ENCODE peak calls at places on chromosomes 12 and 14, in six cellular contexts. U is right atrium auricular region; B is naive thymus-derived CD4-positive, alpha-beta T cell; N is lung; P is H9; J is sigmoid colon. Y is an unnamed sample.

GRCh38 chr14:29236848-29237247 is 470.3 kb downstream of the FOXG1 start:
- DNase-seq in U (no peak), B (no peak), N (no peak), P (no peak), J (no peak), Y (no peak)

GRCh38 chr14:90626550-90626949 is 189.7 kb downstream of the TTC7B start:
- DNase-seq in U (no peak), B (no peak), N (no peak), P (no peak), J (peak), Y (no peak)

GRCh38 chr14:63375772-63376171 is 57.0 kb upstream of the GPHB5 start:
- DNase-seq in U (no peak), B (no peak), N (no peak), P (no peak), J (no peak), Y (no peak)

GRCh38 chr14:89669209-89669608 is 252.2 kb upstream of the FOXN3 start:
- DNase-seq in U (no peak), B (no peak), N (no peak), P (no peak), J (no peak), Y (no peak)

GRCh38 chr14:61145903-61146411 is 135.2 kb downstream of the TMEM30B start:
- DNase-seq in U (no peak), B (no peak), N (peak), P (no peak), J (no peak), Y (no peak)

GRCh38 chr12:2190896-2191533 is 138.2 kb downstream of the CACNA1C start:
- DNase-seq in U (no peak), B (no peak), N (no peak), P (no peak), J (peak), Y (no peak)

GRCh38 chr12:43760396-43760795 is 1.6 kb downstream of the IRAK4 start:
- DNase-seq in U (no peak), B (no peak), N (no peak), P (no peak), J (no peak), Y (no peak)

GRCh38 chr14:69657961-69658360 is 46.6 kb downstream of the SUSD6 start:
- DNase-seq in U (no peak), B (no peak), N (peak), P (peak), J (no peak), Y (no peak)

GRCh38 chr12:51883998-51884675 is 3.8 kb upstream of the ANKRD33 start:
- DNase-seq in U (no peak), B (no peak), N (no peak), P (no peak), J (no peak), Y (no peak)

DNA sequence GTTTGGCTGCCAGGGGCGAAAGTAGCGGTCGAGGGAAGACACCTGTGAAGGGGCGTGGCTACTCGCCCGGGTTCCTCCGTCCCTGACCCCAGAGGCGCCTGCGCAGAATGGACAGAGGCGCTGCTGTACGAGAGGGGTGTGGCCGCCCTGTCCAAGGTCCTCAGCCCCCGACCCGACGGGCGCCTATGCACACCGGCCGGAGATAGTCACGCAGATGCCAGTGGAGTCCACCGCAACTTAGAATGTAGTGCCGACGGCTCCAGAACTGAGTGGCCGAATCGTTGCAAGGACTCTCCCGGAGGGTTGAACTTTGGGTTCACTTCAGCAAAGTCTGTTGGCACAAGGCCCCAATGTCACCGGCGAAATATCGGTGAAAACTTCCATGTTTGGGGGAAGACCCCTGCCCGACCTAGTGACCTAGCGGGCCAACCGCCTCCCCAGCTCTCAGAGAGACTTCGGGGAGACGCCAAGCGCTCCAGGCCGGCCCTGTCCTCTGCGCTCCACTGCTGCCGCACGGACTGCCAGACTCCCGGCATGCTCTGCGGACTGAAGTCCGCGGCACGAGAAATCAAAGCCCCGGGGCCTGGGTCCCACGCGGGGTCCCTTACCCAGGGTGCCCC is 539 bp upstream of the RNU6-7 start:
- DNase-seq in U (peak), B (peak), N (peak), P (peak), J (peak), Y (peak)
- H3K27ac ChIP-seq in U (peak), B (peak), N (peak), P (no peak), J (peak), Y (no peak)

DNA sequence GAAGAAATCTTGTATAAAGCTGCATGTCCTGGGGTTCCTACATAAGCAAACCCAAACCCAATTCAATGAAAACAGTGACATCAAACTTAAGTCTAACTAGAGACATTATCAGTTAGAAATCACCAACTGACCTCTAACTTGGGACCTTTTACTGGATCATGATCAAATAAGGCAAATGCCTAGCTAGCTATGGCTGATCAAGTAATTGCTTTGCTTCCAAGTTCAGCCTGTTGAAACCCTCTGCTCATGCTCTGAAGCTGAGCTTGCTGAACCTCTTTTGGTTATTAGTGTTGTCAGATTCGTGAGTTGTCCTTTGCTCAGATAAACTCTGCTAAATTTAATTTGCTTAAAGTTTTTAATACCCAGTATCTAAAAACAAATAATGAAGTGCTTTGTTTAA is 28.9 kb downstream of the ZDHHC17 start:
- DNase-seq in U (no peak), B (no peak), N (no peak), P (no peak), J (no peak), Y (no peak)
- H3K27ac ChIP-seq in U (no peak), B (no peak), N (no peak), P (no peak), J (no peak), Y (no peak)

DNA sequence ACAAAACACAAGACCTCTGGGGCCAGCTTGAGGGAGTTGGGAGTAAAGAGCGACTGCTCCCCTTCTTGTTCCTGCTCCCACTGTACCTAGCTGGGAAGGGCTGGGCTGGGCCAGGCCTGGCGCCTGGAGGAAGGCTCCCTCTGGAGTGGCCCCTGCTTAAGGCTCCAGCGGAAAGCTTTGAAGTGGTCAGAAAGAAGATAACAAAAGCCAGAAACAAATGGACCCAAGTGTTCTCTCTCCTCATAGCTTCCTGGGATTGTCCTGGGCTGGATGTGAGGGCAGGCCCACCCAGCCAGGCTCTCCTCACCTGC is 25.3 kb downstream of the PRPF40B start:
- DNase-seq in U (no peak), B (no peak), N (no peak), P (no peak), J (no peak), Y (no peak)
- H3K27ac ChIP-seq in U (peak), B (no peak), N (peak), P (no peak), J (no peak), Y (no peak)

GRCh38 chr12:118020036-118020435 is 3.5 kb downstream of the RFC5 start:
- DNase-seq in U (no peak), B (no peak), N (no peak), P (no peak), J (no peak), Y (no peak)

GRCh38 chr12:118022728-118023109 is 6.2 kb downstream of the RFC5 start:
- DNase-seq in U (no peak), B (no peak), N (no peak), P (no peak), J (no peak), Y (no peak)

GRCh38 chr12:118017926-118018325 is 1.4 kb downstream of the RFC5 start:
- DNase-seq in U (no peak), B (no peak), N (no peak), P (no peak), J (no peak), Y (no peak)

GRCh38 chr12:118025168-118025567 is 8.7 kb downstream of the RFC5 start:
- DNase-seq in U (no peak), B (no peak), N (no peak), P (no peak), J (no peak), Y (no peak)

GRCh38 chr12:118023461-118023860 is 7.0 kb downstream of the RFC5 start:
- DNase-seq in U (no peak), B (no peak), N (no peak), P (no peak), J (no peak), Y (no peak)
- H3K27ac ChIP-seq in U (no peak), B (no peak), N (no peak), P (no peak), J (no peak), Y (no peak)

GRCh38 chr12:53231859-53232640 is at the start of gene RARG:
- DNase-seq in U (peak), B (no peak), N (peak), P (peak), J (peak), Y (peak)
- H3K27ac ChIP-seq in U (peak), B (peak), N (peak), P (no peak), J (peak), Y (no peak)

DNA sequence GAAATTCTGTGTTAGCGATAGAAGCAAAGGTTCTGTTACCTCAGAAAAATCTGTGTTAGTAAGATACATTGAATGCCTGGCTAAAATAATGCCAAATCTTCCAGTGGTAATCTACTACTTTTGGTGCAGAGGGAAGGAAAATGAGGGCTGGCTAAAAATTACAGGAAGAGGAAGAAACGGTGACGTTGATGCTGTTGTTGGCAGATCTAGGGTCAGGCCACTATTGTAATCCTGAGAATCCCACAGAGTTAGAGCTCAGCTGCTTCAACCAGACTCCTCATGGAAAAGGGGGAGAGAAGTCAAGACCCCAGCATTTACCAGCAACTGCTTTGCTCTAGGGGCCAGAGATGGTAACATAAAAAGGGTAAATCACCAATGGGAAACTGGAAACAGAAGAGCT is 145.1 kb downstream of the PPM1H start:
- DNase-seq in U (no peak), B (no peak), N (no peak), P (no peak), J (no peak), Y (no peak)
- H3K27ac ChIP-seq in U (no peak), B (no peak), N (no peak), P (no peak), J (no peak), Y (no peak)